ENCODE peak calls at places on chromosome 11, in nine cellular contexts. D is fibroblast of pulmonary artery, R is body of pancreas, C is cardiac fibroblast, B is fibroblast of mammary gland, M is kidney epithelial cell, O is stomach, G is prostate gland, V is ascending aorta. S is an unnamed sample.

GRCh38 chr11:25211635-25212251 is 714.9 kb downstream of the LUZP2 start:
- DNase-seq in C (no peak), G (no peak), M (no peak), D (no peak), R (no peak), B (no peak), V (no peak), O (no peak), S (no peak)

GRCh38 chr11:129115652-129116585 is 76.2 kb downstream of the ARHGAP32 start:
- DNase-seq in M (peak; percentile 9), G (no peak), R (no peak), D (peak; percentile 63), V (no peak), O (no peak), B (peak; percentile 36), C (peak; percentile 61), S (no peak)

GRCh38 chr11:111531156-111531555 is 9.4 kb upstream of the LAYN start:
- DNase-seq in V (no peak), M (no peak), C (no peak), G (no peak), D (no peak), O (no peak), R (no peak), B (peak; percentile 52), S (no peak)

GRCh38 chr11:109606256-109606655 is 184.3 kb downstream of the C11orf87 start:
- DNase-seq in M (no peak), O (no peak), R (no peak), C (no peak), G (no peak), B (no peak), D (no peak), V (no peak), S (no peak)

GRCh38 chr11:60971520-60971919 is at the start of gene CD6:
- DNase-seq in O (no peak), G (no peak), V (no peak), M (no peak), D (no peak), R (no peak), B (no peak), C (no peak), S (peak; percentile 35)

GRCh38 chr11:1520987-1521349 is 34.4 kb upstream of the MOB2 start:
- DNase-seq in D (peak; percentile 10), B (no peak), O (no peak), C (no peak), M (no peak), R (no peak), G (no peak), V (no peak), S (no peak)

GRCh38 chr11:132126973-132127900 is 756.8 kb downstream of the NTM start:
- DNase-seq in G (no peak), B (peak; percentile 90), C (peak; percentile 94), V (peak; percentile 70), D (peak; percentile 93), O (no peak), R (peak; percentile 61), M (no peak), S (peak; percentile 22)

GRCh38 chr11:132587716-132588115 is 944.6 kb downstream of the OPCML start:
- DNase-seq in C (no peak), O (no peak), B (no peak), G (no peak), R (no peak), D (no peak), M (no peak), V (no peak), S (no peak)

GRCh38 chr11:64284048-64284961 is at the start of gene BAD:
- DNase-seq in V (peak; percentile 97), C (peak; percentile 94), M (no peak), D (peak; percentile 91), R (peak; percentile 98), O (peak; percentile 97), G (peak; percentile 97), B (peak; percentile 87), S (peak; percentile 96)

GRCh38 chr11:69904331-69905201 is 85.3 kb upstream of the FGF3 start:
- DNase-seq in M (no peak), B (no peak), D (no peak), R (no peak), C (no peak), O (no peak), V (no peak), G (no peak), S (no peak)

GRCh38 chr11:56410801-56411200 is 1.7 kb upstream of the OR5AL1 start:
- DNase-seq in C (no peak), G (no peak), M (no peak), R (no peak), B (no peak), D (no peak), V (no peak), O (no peak), S (no peak)

GRCh38 chr11:62923634-62924411 is 2.7 kb upstream of the CHRM1 start:
- DNase-seq in G (peak; percentile 69), R (peak; percentile 25), V (no peak), O (no peak), B (no peak), M (no peak), C (no peak), D (no peak), S (peak; percentile 71)

GRCh38 chr11:6646631-6647281 is 8.9 kb downstream of the DCHS1 start:
- DNase-seq in B (peak; percentile 78), G (no peak), R (no peak), D (peak; percentile 44), V (peak; percentile 68), C (peak; percentile 54), O (no peak), M (no peak), S (peak; percentile 68)

GRCh38 chr11:123428221-123428631 is 1.8 kb upstream of the GRAMD1B start:
- DNase-seq in V (no peak), R (no peak), C (peak; percentile 41), M (no peak), O (no peak), D (peak; percentile 53), G (no peak), B (no peak), S (no peak)

GRCh38 chr11:76269247-76269646 is 62.9 kb upstream of the WNT11 start:
- DNase-seq in C (no peak), V (peak; percentile 72), M (no peak), G (no peak), R (peak; percentile 16), O (no peak), B (peak; percentile 35), D (no peak), S (no peak)

GRCh38 chr11:120134931-120135228 is 3.0 kb downstream of the TRIM29 start:
- DNase-seq in G (peak; percentile 7), B (no peak), M (no peak), V (no peak), C (no peak), O (peak; percentile 19), D (no peak), R (no peak), S (no peak)

GRCh38 chr11:110424775-110425444 is 4.8 kb upstream of the FDX1 start:
- DNase-seq in D (no peak), V (no peak), M (no peak), O (no peak), C (no peak), R (no peak), B (no peak), G (no peak), S (no peak)

GRCh38 chr11:26730711-26731460 is 9.0 kb upstream of the SLC5A12 start:
- DNase-seq in B (peak; percentile 31), M (no peak), O (no peak), C (peak; percentile 10), D (peak; percentile 38), V (no peak), R (no peak), G (no peak), S (no peak)

GRCh38 chr11:22193348-22194051 is 615 bp downstream of the ANO5 start:
- DNase-seq in M (no peak), D (no peak), O (peak; percentile 26), R (peak; percentile 54), G (peak; percentile 5), B (no peak), C (no peak), V (no peak), S (peak; percentile 3)

DNA sequence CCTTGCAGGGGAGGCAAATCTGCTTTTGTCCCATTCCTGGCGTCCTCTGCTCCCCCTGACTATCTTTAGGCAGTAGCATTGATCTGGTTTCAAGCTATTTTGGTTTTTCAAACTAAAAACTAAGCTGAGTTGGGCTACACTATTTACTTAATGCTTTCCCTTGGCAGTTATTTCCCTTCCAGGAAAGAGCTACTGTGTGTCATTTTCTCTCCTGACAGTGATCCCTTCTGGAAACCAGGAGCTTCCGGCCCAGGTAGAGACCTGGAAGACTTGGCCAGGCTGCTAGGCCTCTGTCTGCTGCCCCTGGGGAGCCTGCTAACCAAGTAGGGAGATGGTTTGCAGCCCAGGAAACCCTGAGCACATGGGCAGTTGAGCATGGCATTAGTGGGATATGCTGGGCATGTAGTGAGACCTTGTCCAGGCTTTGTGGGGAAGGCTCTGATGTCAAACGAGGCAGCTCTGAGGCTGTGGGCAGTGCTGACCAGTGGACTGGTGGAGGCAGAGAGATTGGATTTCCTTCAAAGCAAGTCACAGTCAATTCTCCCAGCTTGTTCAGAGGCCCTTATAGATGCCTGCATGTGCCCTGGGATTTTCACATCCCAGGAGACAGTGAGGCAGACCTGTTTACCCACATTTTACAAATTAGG is 35.1 kb downstream of the NAV2 start:
- DNase-seq in G (no peak), R (no peak), C (no peak), M (no peak), D (no peak), V (no peak), O (no peak), B (no peak), S (no peak)
- H3K4me3 ChIP-seq in G (no peak overlapping the region), R (no peak overlapping the region), C (no peak overlapping the region), M (no peak overlapping the region), D (no peak overlapping the region), V (no peak overlapping the region), O (no peak overlapping the region), B (no peak overlapping the region), S (no peak overlapping the region)

GRCh38 chr11:45017329-45017728 is 66.6 kb upstream of the TP53I11 start:
- DNase-seq in M (no peak), V (no peak), G (no peak), B (no peak), C (no peak), O (no peak), R (no peak), D (no peak), S (no peak)
- TF ChIP-seq CTCF in M (peak; percentile 6), V (no peak), G (no peak), B (no peak), C (peak; percentile 3), O (no peak), R (no peak), D (peak; percentile 4), S (no peak)

GRCh38 chr11:72103754-72104167 is 664 bp upstream of the LAMTOR1 start:
- DNase-seq in B (no peak), V (no peak), G (no peak), R (no peak), O (no peak), M (no peak), D (no peak), C (no peak), S (no peak)
- H3K4me3 ChIP-seq in B (peak overlapping the region; percentile 30), V (peak overlapping the region; percentile 78), G (peak overlapping the region; percentile 80), R (no peak overlapping the region), O (peak overlapping the region; percentile 66), M (peak overlapping the region; percentile 25), D (peak overlapping the region; percentile 28), C (peak overlapping the region; percentile 3), S (peak overlapping the region; percentile 58)

DNA sequence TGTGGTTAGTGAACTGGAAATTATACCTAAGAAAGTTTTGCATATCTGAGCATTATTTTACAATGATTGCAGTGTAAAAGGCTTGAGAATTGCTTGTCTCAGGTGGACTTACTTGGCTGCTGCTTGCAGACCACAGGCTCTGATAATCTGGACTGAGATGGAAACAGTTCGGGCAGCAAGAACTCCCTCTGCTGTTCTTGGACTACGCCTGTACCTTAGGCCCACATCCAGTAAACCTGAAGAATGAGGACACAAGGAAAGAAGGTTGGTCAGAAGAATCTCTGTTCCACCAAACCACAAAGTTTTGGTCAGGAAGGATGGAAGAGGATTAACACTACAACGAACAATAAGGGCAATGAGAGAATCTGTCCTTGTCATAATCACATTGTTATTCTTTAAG is 80.1 kb downstream of the C2CD3 start:
- DNase-seq in B (peak; percentile 25), O (no peak), V (no peak), C (peak; percentile 31), D (peak; percentile 29), M (no peak), R (no peak), G (no peak), S (peak; percentile 14)
- TF ChIP-seq CTCF in B (peak; percentile 27), O (peak; percentile 10), V (no peak), C (peak; percentile 8), D (peak; percentile 22), M (peak; percentile 45), R (no peak), G (no peak), S (no peak)

S was measured in GM12865.